ENCODE peak calls at places on chromosomes 11 and 22, in seven cellular contexts. S, Z, W, D, O, J and E are unnamed samples. For H3K4me1 and H3K27me3, the result is how much of the 10 kb centered on the place peaks cover.

GRCh38 chr11:27209562-27210005 is 153.4 kb downstream of the CCDC34 start:
- DNase-seq in D (no peak), S (no peak), Z (peak), W (no peak), O (peak), J (peak), E (no peak)

GRCh38 chr11:110894224-110894623 is 182.0 kb upstream of the ARHGAP20 start:
- DNase-seq in S (no peak), J (no peak), Z (no peak), D (no peak), W (no peak), O (no peak), E (no peak)

GRCh38 chr11:22244986-22245592 is 52.2 kb downstream of the ANO5 start:
- DNase-seq in J (peak), Z (peak), S (no peak), W (peak), D (peak), O (peak), E (peak)

GRCh38 chr11:116343270-116343669 is 429.5 kb downstream of the BUD13 start:
- DNase-seq in Z (no peak), O (no peak), D (no peak), W (no peak), J (no peak), S (no peak), E (no peak)

GRCh38 chr11:75813126-75813525 is 1.9 kb upstream of the UVRAG start:
- DNase-seq in S (no peak), W (no peak), Z (no peak), J (no peak), O (no peak), D (no peak), E (no peak)

GRCh38 chr11:57703341-57703740 is 8.7 kb downstream of the MED19 start:
- DNase-seq in D (no peak), S (no peak), O (peak), W (no peak), J (no peak), Z (no peak), E (no peak)

GRCh38 chr22:49330421-49331222 is 497.1 kb downstream of the BRD1 start:
- DNase-seq in D (peak), O (no peak), J (no peak), W (no peak), Z (no peak), S (peak), E (no peak)

GRCh38 chr11:65440831-65441499 is 18.4 kb downstream of the NEAT1 start:
- DNase-seq in D (no peak), Z (no peak), J (no peak), S (no peak), O (peak), W (peak), E (peak)

GRCh38 chr11:58628446-58628845 is 6.0 kb downstream of the CNTF start:
- DNase-seq in Z (peak), J (no peak), S (no peak), D (no peak), O (peak), W (no peak), E (no peak)

GRCh38 chr11:44627911-44628729 is 62.7 kb downstream of the CD82 start:
- DNase-seq in J (no peak), O (peak), S (peak), Z (peak), W (no peak), D (peak), E (no peak)

GRCh38 chr22:27199354-27199753 is 542.0 kb downstream of the MIAT start:
- DNase-seq in W (no peak), Z (no peak), J (no peak), O (no peak), D (no peak), S (no peak), E (no peak)

GRCh38 chr11:123328281-123328680 is 101.8 kb upstream of the GRAMD1B start:
- DNase-seq in D (no peak), J (no peak), W (no peak), S (no peak), Z (no peak), O (no peak), E (no peak)

GRCh38 chr11:65396769-65397745 is 10.6 kb downstream of the FRMD8 start:
- DNase-seq in D (no peak), O (no peak), Z (no peak), W (no peak), S (no peak), J (no peak), E (no peak)

GRCh38 chr11:114072978-114073377 is 13.5 kb downstream of the ZBTB16 start:
- DNase-seq in D (no peak), J (no peak), Z (no peak), S (no peak), O (no peak), W (no peak), E (no peak)

GRCh38 chr11:24848857-24849256 is 352.0 kb downstream of the LUZP2 start:
- DNase-seq in S (no peak), J (no peak), W (no peak), O (no peak), Z (no peak), D (no peak), E (no peak)

GRCh38 chr11:96306933-96307747 is 35.9 kb downstream of the MAML2 start:
- DNase-seq in S (peak), O (peak), J (peak), D (peak), Z (peak), W (peak), E (no peak)

GRCh38 chr11:100576044-100577021 is 110.8 kb upstream of the ARHGAP42 start:
- DNase-seq in Z (no peak), D (no peak), J (peak), S (no peak), W (peak), O (peak), E (peak)

GRCh38 chr22:49626361-49627216 is 201.1 kb downstream of the BRD1 start:
- DNase-seq in S (no peak), J (no peak), O (no peak), D (peak), W (no peak), Z (no peak), E (no peak)

GRCh38 chr22:23036684-23037428 is 33.5 kb upstream of the GNAZ start:
- DNase-seq in S (peak), W (peak), Z (no peak), D (no peak), O (peak), J (no peak), E (peak)

GRCh38 chr11:130633466-130633865 is 185.0 kb downstream of the ADAMTS15 start:
- DNase-seq in W (no peak), O (peak), S (no peak), Z (no peak), D (no peak), J (no peak), E (no peak)

GRCh38 chr22:23062616-23063538 is 7.4 kb upstream of the GNAZ start:
- DNase-seq in O (no peak), Z (no peak), S (peak), D (peak), J (no peak), W (no peak), E (no peak)

GRCh38 chr22:50030315-50031188 is 18.0 kb upstream of the IL17REL start:
- DNase-seq in D (peak), S (no peak), O (peak), W (peak), J (peak), Z (peak), E (peak)

GRCh38 chr22:25656724-25657123 is 85.3 kb upstream of the MYO18B start:
- DNase-seq in S (no peak), J (no peak), W (no peak), Z (no peak), O (no peak), D (no peak), E (peak)

GRCh38 chr11:46108752-46109151 is 12.5 kb downstream of the PHF21A start:
- DNase-seq in Z (no peak), J (no peak), W (no peak), S (no peak), D (no peak), O (no peak), E (no peak)

GRCh38 chr11:129417458-129417857 is 41.8 kb downstream of the BARX2 start:
- DNase-seq in O (no peak), D (no peak), Z (no peak), S (no peak), J (no peak), W (no peak), E (no peak)

GRCh38 chr11:27472398-27473016 is at the start of gene LGR4:
- DNase-seq in S (peak), D (peak), W (peak), Z (peak), O (peak), J (peak), E (no peak)

DNA sequence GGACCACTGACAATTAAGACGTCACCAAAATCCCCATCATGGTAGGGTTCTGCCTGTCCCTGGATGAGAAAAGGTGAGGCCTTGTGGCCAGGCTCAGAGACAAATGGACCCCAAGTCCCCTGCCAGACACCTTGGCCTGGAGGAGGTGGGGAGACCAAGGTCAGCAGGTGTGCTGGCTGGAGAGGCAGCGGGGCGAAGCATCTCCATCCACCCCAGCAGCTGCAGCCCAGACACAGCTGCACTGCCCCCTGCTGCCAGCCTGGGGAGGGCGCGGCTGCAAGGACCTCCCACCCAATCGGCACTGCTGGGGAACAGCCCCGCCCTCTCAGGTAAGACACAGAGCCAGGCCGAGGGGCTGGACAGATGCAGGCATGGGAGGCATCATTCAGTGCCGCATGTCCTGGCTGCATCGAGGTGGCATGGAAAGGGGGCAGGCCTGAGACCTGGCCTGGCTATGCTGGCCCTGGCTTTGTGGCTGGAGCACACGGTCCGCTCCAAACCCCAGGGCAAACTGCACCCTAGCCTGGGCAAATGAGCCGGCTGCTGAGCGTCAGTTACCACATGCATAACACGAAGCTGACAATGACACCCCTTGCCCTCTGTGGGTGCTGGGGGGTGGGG is 12.2 kb upstream of the MFNG start:
- DNase-seq in Z (no peak), J (no peak), W (peak), O (no peak), D (no peak), S (no peak), E (peak)
- H3K4me1 ChIP-seq in Z (half or more), J (half or more), W (under half), O (under half), D (under half), S (under half), E (under half)

GRCh38 chr11:289706-290620 is 1.0 kb downstream of the PGGHG start:
- DNase-seq in Z (peak), S (no peak), D (peak), J (no peak), O (no peak), W (no peak), E (no peak)
- H3K27ac ChIP-seq in Z (peak), S (peak), D (peak), J (peak), O (no peak), W (peak), E (no peak)

GRCh38 chr11:72678524-72678923 is 4.3 kb upstream of the PDE2A start:
- DNase-seq in S (no peak), J (no peak), Z (no peak), O (no peak), W (no peak), D (no peak), E (no peak)
- H3K27me3 ChIP-seq in S (under half), J (half or more), Z (under half), O (half or more), W (under half), D (under half), E (under half)

GRCh38 chr11:134749040-134749586 is 337.1 kb upstream of the B3GAT1 start:
- DNase-seq in D (no peak), S (no peak), W (no peak), Z (no peak), O (no peak), J (no peak), E (no peak)

GRCh38 chr11:134751161-134751560 is 339.1 kb upstream of the B3GAT1 start:
- DNase-seq in O (no peak), D (no peak), W (no peak), S (peak), J (no peak), Z (no peak), E (no peak)

GRCh38 chr11:134752526-134752925 is 340.5 kb upstream of the B3GAT1 start:
- DNase-seq in D (no peak), Z (no peak), S (peak), J (no peak), W (no peak), O (no peak), E (no peak)

GRCh38 chr11:134751825-134752224 is 339.8 kb upstream of the B3GAT1 start:
- DNase-seq in D (no peak), Z (no peak), O (no peak), S (peak), W (peak), J (no peak), E (no peak)

GRCh38 chr11:134750619-134751018 is 338.6 kb upstream of the B3GAT1 start:
- DNase-seq in D (no peak), O (no peak), W (no peak), J (no peak), Z (no peak), S (no peak), E (no peak)
- H3K4me1 ChIP-seq in D (under half), O (under half), W (under half), J (under half), Z (under half), S (under half), E (under half)

DNA sequence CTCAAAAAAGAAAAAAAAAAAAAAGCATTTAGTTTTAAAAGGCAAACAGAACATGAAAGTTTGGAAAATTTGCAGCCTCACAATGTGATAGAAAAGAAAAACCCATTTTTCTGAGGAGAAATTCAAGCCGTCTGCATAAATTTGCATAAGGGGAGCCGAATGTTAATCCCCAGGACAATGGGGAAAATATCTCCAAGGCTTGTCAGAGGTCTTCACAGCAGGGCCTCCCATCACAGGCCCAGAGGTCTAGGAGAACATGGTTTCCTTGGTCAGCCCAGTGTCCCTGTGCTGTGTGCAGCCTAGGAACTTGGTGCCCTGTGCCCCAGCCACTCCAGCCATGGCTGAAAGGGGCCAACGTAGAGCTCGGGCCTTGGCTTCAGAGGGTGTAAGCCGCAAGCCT is 109.1 kb downstream of the TRIM44 start:
- DNase-seq in J (no peak), O (no peak), D (no peak), W (no peak), Z (no peak), S (no peak), E (peak)
- H3K27ac ChIP-seq in J (no peak), O (no peak), D (no peak), W (no peak), Z (no peak), S (no peak), E (no peak)

DNA sequence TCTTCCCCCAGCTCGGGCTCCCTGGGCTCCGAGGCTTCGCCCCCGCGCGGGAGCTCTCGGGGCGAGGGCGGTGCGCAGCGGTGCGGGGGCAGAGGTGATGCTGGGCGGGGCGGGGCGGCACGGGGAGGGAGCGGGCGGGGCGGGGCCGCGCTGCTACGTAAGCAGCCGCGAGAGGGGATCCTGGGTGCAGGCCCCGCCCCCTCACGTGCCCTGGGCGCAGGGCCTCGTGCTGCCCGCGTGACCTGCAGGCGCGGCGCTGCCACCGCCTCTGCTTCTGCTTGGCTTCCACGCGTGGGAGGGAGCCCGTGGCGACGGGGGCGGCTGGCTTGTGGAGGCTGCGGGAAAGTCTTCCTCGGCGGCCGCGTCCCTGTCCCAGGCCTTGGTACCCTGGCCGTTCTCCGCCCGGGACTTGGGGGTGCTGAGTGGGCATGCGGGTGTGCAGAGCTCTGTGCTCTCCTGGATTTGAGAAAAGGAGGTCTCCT is 132.6 kb upstream of the HSD17B12 start:
- DNase-seq in O (no peak), J (no peak), W (peak), D (no peak), Z (peak), S (no peak), E (no peak)
- H3K27me3 ChIP-seq in O (under half), J (under half), W (under half), D (under half), Z (half or more), S (under half), E (under half)

DNA sequence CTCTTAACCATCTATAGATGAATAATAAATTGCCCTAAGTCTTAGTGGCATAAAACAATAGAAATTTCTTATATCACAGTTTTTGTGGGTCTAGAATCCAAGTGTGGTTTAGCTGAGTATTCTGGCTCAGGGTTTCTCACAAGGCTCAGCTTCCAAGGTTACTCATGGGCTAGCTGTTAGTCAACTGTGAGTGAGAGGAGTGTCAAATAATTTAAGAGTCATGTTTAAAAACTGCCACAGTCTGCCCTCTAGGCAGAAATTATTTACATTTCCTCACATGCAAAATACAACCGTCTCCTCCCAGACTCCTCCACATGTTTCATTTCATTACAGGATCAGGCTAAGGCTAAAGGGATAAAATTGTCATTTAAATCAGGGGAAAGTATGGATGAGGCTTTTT is 324.2 kb downstream of the DYNC2H1 start:
- DNase-seq in D (no peak), J (no peak), Z (no peak), S (no peak), O (peak), W (no peak), E (no peak)
- H3K4me1 ChIP-seq in D (under half), J (under half), Z (under half), S (under half), O (under half), W (under half), E (under half)

GRCh38 chr22:45058622-45058912 is 48.8 kb upstream of the PHF21B start:
- DNase-seq in J (no peak), W (no peak), S (no peak), O (no peak), Z (no peak), D (no peak), E (no peak)
- H3K27ac ChIP-seq in J (no peak), W (no peak), S (no peak), O (no peak), Z (no peak), D (no peak), E (no peak)

GRCh38 chr11:297666-298405 is 1.5 kb downstream of the IFITM5 start:
- DNase-seq in S (no peak), W (no peak), J (no peak), D (peak), Z (peak), O (no peak), E (no peak)
- H3K27me3 ChIP-seq in S (under half), W (under half), J (under half), D (under half), Z (half or more), O (under half), E (under half)